ENCODE peak calls at places on chromosomes 7 and 10, in six cellular contexts. P is left lung, V is A673, A is cardiac muscle cell, Y is hepatocyte, J is neural progenitor cell. K is an unnamed sample. For H3K36me3 and H3K4me1, the result is how much of the 10 kb centered on the place peaks cover.

GRCh38 chr10:34489973-34490372 is 325.1 kb downstream of the PARD3 start:
- DNase-seq in J (no peak), P (no peak), V (peak), A (no peak), Y (peak), K (no peak)

GRCh38 chr10:94803307-94803706 is 40.8 kb downstream of the CYP2C19 start:
- DNase-seq in V (no peak), Y (no peak), A (no peak), P (no peak), J (peak), K (peak)

GRCh38 chr7:49112647-49113046 is 188.3 kb downstream of the CDC14C start:
- DNase-seq in Y (no peak), P (no peak), J (no peak), A (peak), V (no peak), K (no peak)

GRCh38 chr10:67606572-67606971 is 89.4 kb downstream of the CTNNA3 start:
- DNase-seq in A (no peak), V (peak), J (no peak), P (no peak), Y (no peak), K (no peak)

GRCh38 chr7:109964780-109965179 is 1126.1 kb upstream of the LRRN3 start:
- DNase-seq in J (no peak), P (no peak), Y (no peak), V (no peak), A (no peak), K (no peak)

GRCh38 chr7:109343662-109344061 is 774.0 kb downstream of the DNAJB9 start:
- DNase-seq in A (no peak), P (no peak), J (no peak), Y (no peak), V (no peak), K (no peak)

GRCh38 chr7:82397846-82398245 is 45.7 kb downstream of the CACNA2D1 start:
- DNase-seq in J (no peak), P (no peak), A (no peak), Y (no peak), V (no peak), K (no peak)

GRCh38 chr7:5694221-5694754 is 87.2 kb downstream of the RNF216 start:
- DNase-seq in A (no peak), Y (no peak), J (no peak), P (no peak), V (no peak), K (no peak)

GRCh38 chr7:96183163-96183562 is 138.7 kb downstream of the SLC25A13 start:
- DNase-seq in J (no peak), V (no peak), Y (no peak), A (no peak), P (no peak), K (no peak)

GRCh38 chr10:3365630-3366029 is 193.0 kb upstream of the PITRM1 start:
- DNase-seq in Y (peak), V (no peak), P (no peak), A (no peak), J (no peak), K (no peak)

DNA sequence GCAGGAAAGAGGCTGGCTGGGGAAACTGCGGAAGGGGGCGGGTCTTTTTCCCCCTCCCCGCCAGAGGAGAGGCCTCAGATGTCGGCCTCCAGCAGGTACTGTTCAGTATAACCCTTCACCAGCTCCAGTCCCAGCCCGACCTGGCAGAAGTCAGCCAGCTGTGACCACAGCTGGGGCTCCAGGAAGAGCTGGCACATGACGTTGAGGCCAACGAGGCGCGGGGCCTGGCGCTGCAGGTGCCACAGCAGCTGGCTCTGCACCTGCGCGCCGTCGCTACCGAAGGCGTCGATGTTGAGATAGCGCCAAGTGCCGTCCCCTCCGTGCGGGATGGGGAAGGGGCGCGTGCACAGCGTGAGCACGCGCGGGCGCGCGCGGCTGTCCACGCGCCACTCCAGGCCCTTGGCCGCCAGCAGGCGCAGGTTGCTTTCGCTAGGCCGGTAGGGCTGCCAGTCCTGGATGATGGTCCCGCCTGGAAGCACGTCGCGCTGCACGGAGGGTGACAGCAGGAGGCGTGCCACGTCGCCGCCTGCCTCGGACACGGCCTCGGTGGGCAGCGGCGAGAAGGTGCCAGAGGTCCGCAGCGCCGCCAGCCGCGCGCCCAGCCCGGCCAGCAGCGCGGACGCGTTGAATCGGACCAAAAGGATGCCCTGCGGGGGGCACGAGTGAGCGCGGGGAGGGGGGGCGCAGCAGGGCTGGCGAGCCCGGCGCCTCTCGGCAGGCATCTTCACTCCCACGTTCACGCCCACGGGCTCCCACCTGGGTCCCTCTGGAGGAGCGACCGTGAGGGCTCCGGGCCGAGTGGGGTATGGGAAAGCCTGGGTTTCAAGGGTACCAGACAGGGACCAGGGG is 6.9 kb upstream of the VGF start:
- DNase-seq in J (peak), A (no peak), P (no peak), Y (no peak), V (no peak), K (peak)
- TF ChIP-seq CTCF in J (no peak), A (no peak), P (no peak), Y (no peak), V (no peak), K (no peak)

DNA sequence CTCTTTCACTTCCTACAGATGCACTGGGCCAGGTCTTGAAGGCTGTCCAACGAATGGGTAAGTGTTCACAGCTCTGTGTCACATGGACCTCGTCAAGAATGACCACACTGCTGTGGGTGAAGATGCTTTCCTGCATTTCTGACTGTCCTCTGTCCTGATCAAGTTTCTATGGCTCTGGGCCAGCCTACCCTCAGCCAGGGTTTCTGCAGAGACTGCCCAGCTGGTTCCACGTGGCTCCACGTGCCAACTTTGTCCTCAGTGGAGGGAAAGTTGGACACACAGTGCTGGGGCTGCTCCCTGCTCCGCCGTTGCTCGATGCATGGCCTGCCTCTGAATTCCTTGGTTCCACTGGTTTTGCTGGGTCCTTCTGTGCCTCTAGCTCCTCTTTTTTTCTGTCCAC is 152.3 kb downstream of the EGFR start:
- DNase-seq in J (no peak), V (no peak), P (no peak), A (no peak), Y (no peak), K (no peak)
- H3K36me3 ChIP-seq in J (under half), V (under half), P (half or more), A (under half), Y (under half), K (under half)

GRCh38 chr10:61935085-61935484 is 33.6 kb downstream of the ARID5B start:
- DNase-seq in A (no peak), J (no peak), V (no peak), Y (no peak), P (no peak), K (no peak)
- H3K4me1 ChIP-seq in A (under half), J (under half), V (under half), Y (half or more), P (under half), K (under half)

DNA sequence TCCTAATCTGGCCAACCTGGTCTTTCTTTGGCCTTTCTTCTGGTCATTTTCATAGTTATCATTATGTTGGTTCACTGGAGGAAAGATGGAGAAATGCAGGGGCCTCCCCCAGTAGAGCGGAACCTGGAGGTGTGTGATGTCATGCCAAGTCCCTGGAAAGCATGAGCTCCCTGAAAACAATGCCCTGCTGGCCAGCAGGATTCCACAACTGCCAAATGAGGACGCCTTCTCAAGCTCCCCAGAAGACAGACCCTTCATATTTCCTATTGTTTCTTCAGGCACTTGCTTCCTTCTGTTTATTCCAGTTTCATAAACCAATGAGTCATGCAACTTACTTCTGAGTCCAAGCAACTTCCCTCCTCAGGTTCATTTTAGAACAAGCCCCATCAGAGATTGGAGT is 339.0 kb downstream of the GATA3 start:
- DNase-seq in J (no peak), Y (no peak), V (no peak), A (no peak), P (no peak), K (no peak)
- TF ChIP-seq CTCF in J (no peak), Y (no peak), V (no peak), A (no peak), P (no peak), K (no peak)

DNA sequence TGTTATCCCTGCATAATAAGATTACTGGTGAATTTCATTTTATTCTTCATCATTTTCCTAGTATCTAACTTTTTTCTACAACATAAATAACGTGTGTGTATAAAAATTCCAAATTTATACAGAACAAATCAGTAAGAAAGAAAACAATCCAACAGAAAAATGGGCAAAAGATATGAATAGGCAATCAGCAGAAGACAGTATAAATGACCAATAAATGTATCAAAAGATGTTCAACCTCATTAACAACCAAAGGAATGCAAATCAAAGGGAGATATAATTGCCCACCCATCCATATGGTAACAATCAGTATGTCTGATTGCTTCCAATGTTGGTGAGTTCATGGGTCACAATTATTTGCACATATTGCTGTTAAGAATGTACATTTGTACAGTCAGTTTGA is 13.5 kb downstream of the ERLIN1 start:
- DNase-seq in Y (no peak), J (no peak), V (no peak), A (no peak), P (no peak), K (no peak)
- H3K36me3 ChIP-seq in Y (under half), J (under half), V (half or more), A (under half), P (half or more), K (half or more)

DNA sequence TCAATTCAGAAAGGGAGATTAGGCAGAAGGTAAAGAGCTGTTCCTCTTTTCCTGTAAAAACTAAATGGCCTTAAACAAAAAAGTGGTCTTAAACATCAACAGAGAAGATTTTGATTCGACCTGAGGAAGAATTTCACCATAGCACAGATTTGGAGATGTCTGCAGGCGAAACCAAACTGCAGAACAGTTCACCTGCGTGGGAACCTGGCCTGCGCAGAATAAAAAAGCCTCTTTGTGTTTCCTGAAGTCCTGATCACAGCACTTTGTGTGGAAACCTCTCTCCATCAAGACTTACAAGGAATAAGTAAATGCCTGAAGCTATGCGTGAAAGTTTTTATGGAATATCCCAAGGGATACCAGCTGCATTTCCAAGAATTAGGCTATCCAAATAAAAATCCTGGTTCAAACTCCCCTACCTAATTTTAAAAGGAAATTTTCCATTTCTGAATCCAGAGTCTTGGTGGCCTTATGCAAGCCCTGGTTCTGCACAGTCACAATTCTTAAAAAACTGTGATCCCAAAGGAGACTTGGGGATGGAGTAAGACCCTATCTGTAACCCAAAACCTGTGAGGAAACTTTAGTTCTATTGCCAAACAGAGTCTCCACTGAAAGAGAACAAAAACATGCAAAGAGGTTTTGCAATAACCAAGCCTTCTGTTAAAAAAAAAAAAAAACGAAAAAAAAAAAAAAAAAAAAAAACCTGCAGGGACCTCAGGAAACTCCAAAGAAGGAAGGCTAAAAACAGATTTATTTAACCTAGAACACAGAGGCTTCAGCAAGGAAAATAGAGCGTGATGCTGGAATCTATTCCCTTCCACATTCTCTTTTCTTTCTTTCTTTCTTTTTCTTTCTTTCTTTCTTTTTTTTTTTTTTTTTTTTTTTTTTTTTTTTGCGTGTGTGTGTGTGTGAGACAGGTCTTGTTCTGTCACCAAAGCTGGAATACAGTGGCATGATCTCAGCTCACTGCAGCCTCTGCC is 10.4 kb downstream of the CALML3 start:
- DNase-seq in Y (no peak), V (no peak), A (no peak), P (no peak), J (no peak), K (peak)
- H3K4me1 ChIP-seq in Y (under half), V (under half), A (under half), P (under half), J (under half), K (under half)

GRCh38 chr7:141193066-141193465 is 119.2 kb downstream of the TMEM178B start:
- DNase-seq in J (no peak), P (no peak), Y (no peak), A (no peak), V (no peak), K (no peak)

GRCh38 chr7:141184532-141185190 is 110.8 kb downstream of the TMEM178B start:
- DNase-seq in Y (no peak), J (no peak), V (no peak), P (no peak), A (no peak), K (no peak)

GRCh38 chr7:141185369-141185967 is 111.6 kb downstream of the TMEM178B start:
- DNase-seq in Y (no peak), V (no peak), P (no peak), J (no peak), A (no peak), K (no peak)

GRCh38 chr7:141190467-141190866 is 116.6 kb downstream of the TMEM178B start:
- DNase-seq in Y (no peak), V (no peak), J (no peak), A (no peak), P (no peak), K (no peak)

DNA sequence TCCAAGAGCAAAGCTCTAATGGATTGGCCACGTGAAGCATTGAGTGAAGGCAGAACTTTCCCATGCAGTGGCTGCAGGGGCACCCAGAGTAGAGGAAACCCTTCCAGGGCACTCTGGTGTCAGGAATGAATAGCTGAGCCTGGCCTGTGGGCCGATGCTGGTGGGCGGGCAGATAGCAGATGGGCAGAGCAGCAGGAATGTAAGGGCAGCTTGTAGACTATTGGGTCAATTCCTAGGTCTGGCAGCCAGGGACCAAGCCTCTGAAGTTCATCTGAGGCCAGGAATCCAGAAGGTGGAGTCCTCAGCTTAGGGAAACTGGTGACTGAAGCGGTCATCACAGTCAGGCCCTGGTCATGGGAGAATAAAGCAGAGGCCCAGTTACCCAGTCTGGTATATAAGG is 115.4 kb downstream of the TMEM178B start:
- DNase-seq in Y (no peak), J (no peak), V (no peak), A (no peak), P (no peak), K (no peak)
- TF ChIP-seq CTCF in Y (no peak), J (no peak), V (no peak), A (no peak), P (no peak), K (no peak)

K was measured in endodermal cell.